ENCODE peak calls at places on chromosomes 5 and 9, in four cellular contexts. G is pancreas, B is PC-3, N is esophagus squamous epithelium. I is an unnamed sample. For H3K4me1, the result is how much of the 10 kb centered on the place peaks cover.

GRCh38 chr5:77558266-77558665 is 66.2 kb upstream of the WDR41 start:
- DNase-seq in G (no peak), B (no peak), N (no peak), I (no peak)

GRCh38 chr5:76402880-76403712 is at the start of gene IQGAP2:
- DNase-seq in G (peak), B (peak), N (peak), I (peak)

GRCh38 chr5:179268966-179269693 is 76.1 kb downstream of the ADAMTS2 start:
- DNase-seq in G (peak), B (no peak), N (no peak), I (peak)

GRCh38 chr5:34627794-34628193 is 28.3 kb upstream of the RAI14 start:
- DNase-seq in G (no peak), B (peak), N (no peak), I (no peak)

GRCh38 chr5:2277886-2278285 is 395.2 kb upstream of the IRX4 start:
- DNase-seq in G (no peak), B (no peak), N (no peak), I (no peak)

GRCh38 chr5:111277061-111277460 is 52.9 kb downstream of the CAMK4 start:
- DNase-seq in G (no peak), B (no peak), N (no peak), I (no peak)

GRCh38 chr5:103473725-103474124 is 88.9 kb downstream of the NUDT12 start:
- DNase-seq in G (no peak), B (no peak), N (no peak), I (peak)

GRCh38 chr5:2006971-2007291 is 124.2 kb upstream of the IRX4 start:
- DNase-seq in G (no peak), B (no peak), N (no peak), I (no peak)

GRCh38 chr5:132674671-132675506 is 1.1 kb downstream of the IL4 start:
- DNase-seq in G (no peak), B (peak), N (no peak), I (no peak)

GRCh38 chr5:142006363-142007236 is 6.2 kb downstream of the GNPDA1 start:
- DNase-seq in G (no peak), B (no peak), N (no peak), I (no peak)

GRCh38 chr5:178774446-178774845 is 44.0 kb upstream of the ZNF354A start:
- DNase-seq in G (no peak), B (no peak), N (no peak), I (no peak)

GRCh38 chr5:95861221-95861857 is 38.8 kb upstream of the GLRX start:
- DNase-seq in G (no peak), B (peak), N (peak), I (peak)
- H3K27ac ChIP-seq in G (no peak), B (peak), N (peak), I (peak)

GRCh38 chr9:76372345-76372744 is 21.9 kb downstream of the RFK start:
- DNase-seq in G (no peak), B (no peak), N (no peak), I (no peak)

GRCh38 chr9:76371901-76372300 is 22.3 kb downstream of the RFK start:
- DNase-seq in G (no peak), B (peak), N (no peak), I (no peak)

GRCh38 chr9:76373173-76373771 is 21.0 kb downstream of the RFK start:
- DNase-seq in G (no peak), B (no peak), N (no peak), I (peak)

GRCh38 chr9:76369583-76369982 is 24.6 kb downstream of the RFK start:
- DNase-seq in G (no peak), B (peak), N (no peak), I (peak)

GRCh38 chr9:76370656-76371055 is 23.6 kb downstream of the RFK start:
- DNase-seq in G (no peak), B (no peak), N (no peak), I (no peak)
- H3K4me1 ChIP-seq in G (half or more), B (under half), N (under half), I (under half)

GRCh38 chr5:138032572-138033274 is at the start of gene FAM13B:
- DNase-seq in G (peak), B (peak), N (peak), I (peak)

GRCh38 chr5:138029944-138030343 is 2.9 kb downstream of the FAM13B start:
- DNase-seq in G (no peak), B (no peak), N (no peak), I (no peak)

GRCh38 chr5:138033275-138033808 is 463 bp upstream of the FAM13B start:
- DNase-seq in G (no peak), B (no peak), N (no peak), I (no peak)

GRCh38 chr5:138033916-138034315 is 1.0 kb upstream of the FAM13B start:
- DNase-seq in G (no peak), B (peak), N (no peak), I (no peak)

GRCh38 chr5:138032028-138032571 is 779 bp downstream of the FAM13B start:
- DNase-seq in G (no peak), B (peak), N (peak), I (peak)
- TF ChIP-seq CTCF in G (no peak), B (no peak), N (no peak), I (no peak)

GRCh38 chr9:35682520-35682919 is 7.2 kb downstream of the TPM2 start:
- DNase-seq in G (no peak), B (no peak), N (no peak), I (peak)
- H3K27ac ChIP-seq in G (no peak), B (no peak), N (peak), I (peak)

GRCh38 chr5:79628276-79628675 is 16.0 kb downstream of the TENT2 start:
- DNase-seq in G (no peak), B (no peak), N (no peak), I (no peak)
- H3K4me1 ChIP-seq in G (under half), B (under half), N (under half), I (under half)

DNA sequence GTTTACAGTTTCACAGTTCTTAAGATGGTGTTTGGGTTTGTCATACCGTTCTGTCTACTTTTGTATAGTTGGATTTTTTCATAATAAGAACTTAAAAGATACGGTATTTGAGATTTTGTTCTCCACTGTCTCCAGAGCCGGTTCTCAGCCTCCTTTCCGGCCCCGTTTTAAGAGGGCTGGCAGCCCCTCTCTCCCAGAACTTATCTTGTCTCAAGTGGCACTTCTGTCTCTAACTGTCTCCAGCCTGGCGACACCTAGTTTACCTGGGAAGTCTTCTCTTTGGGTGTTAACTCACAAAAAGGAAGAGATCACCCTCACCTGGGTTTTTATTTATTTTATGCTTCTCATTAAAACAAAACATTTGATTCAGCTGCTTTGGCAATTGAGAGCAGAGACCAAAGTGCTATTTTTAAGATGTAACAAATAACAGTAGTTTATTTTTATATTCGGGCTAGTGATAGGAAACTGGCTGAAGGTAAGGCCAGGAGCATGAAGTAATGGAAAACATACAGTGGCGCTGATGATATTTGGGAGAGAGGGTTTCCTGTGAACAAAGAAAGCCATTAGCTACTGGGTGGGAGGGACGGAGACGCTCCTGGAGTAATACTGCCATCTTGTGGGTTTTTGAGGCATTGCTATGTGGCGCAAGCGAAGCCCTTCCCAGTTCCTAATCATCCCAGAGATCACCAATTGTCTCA is 48.3 kb downstream of the ACER2 start:
- DNase-seq in G (no peak), B (peak), N (no peak), I (peak)
- TF ChIP-seq CTCF in G (peak), B (peak), N (peak), I (peak)

GRCh38 chr5:52947851-52948250 is 41.3 kb upstream of the ITGA2 start:
- DNase-seq in G (no peak), B (no peak), N (no peak), I (no peak)
- H3K27ac ChIP-seq in G (no peak), B (no peak), N (peak), I (no peak)